ENCODE peak calls at places on chromosome 19, in six cellular contexts. One of them, this sample, is unnamed.

GRCh38 chr19:54448037-54448773 is 794 bp upstream of the LENG8 start:
- DNase-seq in RWPE1: no peak
- DNase-seq in activated CD8-positive, alpha-beta memory T cell treated with anti-CD3 and anti-CD28 coated beads for 4 hours: no peak
- DNase-seq in RPMI8226: peak
- DNase-seq in AG09309: no peak
- DNase-seq in BJ: no peak
- DNase-seq in this sample: no peak

GRCh38 chr19:4388171-4389063 is 11.9 kb downstream of the SH3GL1 start:
- DNase-seq in BJ: no peak
- DNase-seq in RWPE1: no peak
- DNase-seq in AG09309: no peak
- DNase-seq in RPMI8226: no peak
- DNase-seq in activated CD8-positive, alpha-beta memory T cell treated with anti-CD3 and anti-CD28 coated beads for 4 hours: no peak
- DNase-seq in this sample: no peak

GRCh38 chr19:8361921-8362793 is 1.8 kb upstream of the ANGPTL4 start:
- DNase-seq in BJ: peak
- DNase-seq in RWPE1: peak
- DNase-seq in RPMI8226: peak
- DNase-seq in activated CD8-positive, alpha-beta memory T cell treated with anti-CD3 and anti-CD28 coated beads for 4 hours: no peak
- DNase-seq in AG09309: peak
- DNase-seq in this sample: no peak

GRCh38 chr19:18541992-18542935 is 1.1 kb downstream of the FKBP8 start:
- DNase-seq in RWPE1: peak
- DNase-seq in BJ: no peak
- DNase-seq in AG09309: no peak
- DNase-seq in RPMI8226: no peak
- DNase-seq in activated CD8-positive, alpha-beta memory T cell treated with anti-CD3 and anti-CD28 coated beads for 4 hours: no peak
- DNase-seq in this sample: no peak

GRCh38 chr19:49434907-49435577 is 6.3 kb downstream of the SLC17A7 start:
- DNase-seq in activated CD8-positive, alpha-beta memory T cell treated with anti-CD3 and anti-CD28 coated beads for 4 hours: no peak
- DNase-seq in RPMI8226: no peak
- DNase-seq in RWPE1: no peak
- DNase-seq in BJ: no peak
- DNase-seq in AG09309: no peak
- DNase-seq in this sample: no peak

GRCh38 chr19:45468803-45469131 is 971 bp downstream of the FOSB start:
- DNase-seq in BJ: no peak
- DNase-seq in activated CD8-positive, alpha-beta memory T cell treated with anti-CD3 and anti-CD28 coated beads for 4 hours: no peak
- DNase-seq in RPMI8226: peak
- DNase-seq in RWPE1: no peak
- DNase-seq in AG09309: no peak
- DNase-seq in this sample: no peak

GRCh38 chr19:34459614-34460013 is 21.9 kb upstream of the WTIP start:
- DNase-seq in AG09309: no peak
- DNase-seq in RPMI8226: no peak
- DNase-seq in BJ: no peak
- DNase-seq in RWPE1: no peak
- DNase-seq in activated CD8-positive, alpha-beta memory T cell treated with anti-CD3 and anti-CD28 coated beads for 4 hours: no peak
- DNase-seq in this sample: no peak

GRCh38 chr19:17677002-17677401 is 11.2 kb downstream of the UNC13A start:
- DNase-seq in RPMI8226: peak
- DNase-seq in BJ: no peak
- DNase-seq in RWPE1: no peak
- DNase-seq in AG09309: no peak
- DNase-seq in activated CD8-positive, alpha-beta memory T cell treated with anti-CD3 and anti-CD28 coated beads for 4 hours: no peak
- DNase-seq in this sample: no peak

GRCh38 chr19:47130120-47130588 is 481 bp upstream of the SAE1 start:
- DNase-seq in AG09309: no peak
- DNase-seq in RPMI8226: no peak
- DNase-seq in BJ: no peak
- DNase-seq in activated CD8-positive, alpha-beta memory T cell treated with anti-CD3 and anti-CD28 coated beads for 4 hours: no peak
- DNase-seq in RWPE1: no peak
- DNase-seq in this sample: no peak

GRCh38 chr19:56222901-56223300 is 20.8 kb downstream of the ZSCAN5C start:
- DNase-seq in RWPE1: no peak
- DNase-seq in activated CD8-positive, alpha-beta memory T cell treated with anti-CD3 and anti-CD28 coated beads for 4 hours: no peak
- DNase-seq in BJ: no peak
- DNase-seq in RPMI8226: no peak
- DNase-seq in AG09309: no peak
- DNase-seq in this sample: no peak

GRCh38 chr19:14300281-14300680 is 81.0 kb upstream of the ADGRE5 start:
- DNase-seq in RWPE1: no peak
- DNase-seq in activated CD8-positive, alpha-beta memory T cell treated with anti-CD3 and anti-CD28 coated beads for 4 hours: no peak
- DNase-seq in RPMI8226: peak
- DNase-seq in AG09309: no peak
- DNase-seq in BJ: no peak
- DNase-seq in this sample: no peak

GRCh38 chr19:3057275-3057714 is 5.0 kb downstream of the TLE5 start:
- DNase-seq in RPMI8226: no peak
- DNase-seq in activated CD8-positive, alpha-beta memory T cell treated with anti-CD3 and anti-CD28 coated beads for 4 hours: no peak
- DNase-seq in RWPE1: peak
- DNase-seq in AG09309: no peak
- DNase-seq in BJ: no peak
- DNase-seq in this sample: no peak

GRCh38 chr19:50979758-50980157 is 4.0 kb downstream of the KLK7 start:
- DNase-seq in AG09309: no peak
- DNase-seq in RWPE1: no peak
- DNase-seq in BJ: no peak
- DNase-seq in activated CD8-positive, alpha-beta memory T cell treated with anti-CD3 and anti-CD28 coated beads for 4 hours: no peak
- DNase-seq in RPMI8226: no peak
- DNase-seq in this sample: no peak

GRCh38 chr19:50416034-50416814 is 2.5 kb upstream of the SPIB start:
- DNase-seq in BJ: no peak
- DNase-seq in RPMI8226: no peak
- DNase-seq in activated CD8-positive, alpha-beta memory T cell treated with anti-CD3 and anti-CD28 coated beads for 4 hours: no peak
- DNase-seq in AG09309: no peak
- DNase-seq in RWPE1: no peak
- DNase-seq in this sample: no peak

GRCh38 chr19:55384576-55385235 is 614 bp upstream of the TMEM238 start:
- DNase-seq in RPMI8226: peak
- DNase-seq in activated CD8-positive, alpha-beta memory T cell treated with anti-CD3 and anti-CD28 coated beads for 4 hours: no peak
- DNase-seq in BJ: no peak
- DNase-seq in RWPE1: no peak
- DNase-seq in AG09309: no peak
- DNase-seq in this sample: no peak

GRCh38 chr19:19053508-19054314 is 10.1 kb upstream of the SLC25A42 start:
- DNase-seq in BJ: no peak
- DNase-seq in activated CD8-positive, alpha-beta memory T cell treated with anti-CD3 and anti-CD28 coated beads for 4 hours: no peak
- DNase-seq in RWPE1: no peak
- DNase-seq in AG09309: no peak
- DNase-seq in RPMI8226: peak
- DNase-seq in this sample: no peak

GRCh38 chr19:51567583-51567982 is 3.5 kb upstream of the ZNF175 start:
- DNase-seq in RWPE1: no peak
- DNase-seq in RPMI8226: no peak
- DNase-seq in AG09309: no peak
- DNase-seq in BJ: no peak
- DNase-seq in activated CD8-positive, alpha-beta memory T cell treated with anti-CD3 and anti-CD28 coated beads for 4 hours: no peak
- DNase-seq in this sample: no peak

GRCh38 chr19:47447470-47448359 is 24.0 kb downstream of the SLC8A2 start:
- DNase-seq in RPMI8226: peak
- DNase-seq in BJ: no peak
- DNase-seq in activated CD8-positive, alpha-beta memory T cell treated with anti-CD3 and anti-CD28 coated beads for 4 hours: no peak
- DNase-seq in RWPE1: peak
- DNase-seq in AG09309: no peak
- DNase-seq in this sample: peak

GRCh38 chr19:35395762-35396199 is 24.9 kb downstream of the GPR42 start:
- DNase-seq in activated CD8-positive, alpha-beta memory T cell treated with anti-CD3 and anti-CD28 coated beads for 4 hours: no peak
- DNase-seq in BJ: no peak
- DNase-seq in AG09309: no peak
- DNase-seq in RWPE1: no peak
- DNase-seq in RPMI8226: no peak
- DNase-seq in this sample: no peak

GRCh38 chr19:50510700-50511068 is 307 bp downstream of the JOSD2 start:
- DNase-seq in activated CD8-positive, alpha-beta memory T cell treated with anti-CD3 and anti-CD28 coated beads for 4 hours: no peak
- DNase-seq in RWPE1: no peak
- DNase-seq in BJ: no peak
- DNase-seq in AG09309: no peak
- DNase-seq in RPMI8226: no peak
- DNase-seq in this sample: peak